ENCODE peak calls at places on chromosomes 1 and 21, in five cellular contexts. One of them, this sample, is unnamed.

GRCh38 chr1:81472387-81472786 is 328.3 kb upstream of the ADGRL2 start:
- DNase-seq in pons: no peak
- DNase-seq in GM03348: no peak
- DNase-seq in glutamatergic neuron: no peak
- DNase-seq in activated T-cell treated with anti-CD3 and anti-CD28 coated beads, Interleukin-2, amount 50 U/mL, for 1 hour: no peak
- DNase-seq in this sample: no peak

GRCh38 chr1:110515896-110516295 is 3.1 kb downstream of the KCNA10 start:
- DNase-seq in GM03348: no peak
- DNase-seq in glutamatergic neuron: no peak
- DNase-seq in activated T-cell treated with anti-CD3 and anti-CD28 coated beads, Interleukin-2, amount 50 U/mL, for 1 hour: no peak
- DNase-seq in pons: no peak
- DNase-seq in this sample: no peak

GRCh38 chr1:49060766-49061165 is 284.1 kb upstream of the BEND5 start:
- DNase-seq in GM03348: peak
- DNase-seq in activated T-cell treated with anti-CD3 and anti-CD28 coated beads, Interleukin-2, amount 50 U/mL, for 1 hour: no peak
- DNase-seq in pons: no peak
- DNase-seq in glutamatergic neuron: no peak
- DNase-seq in this sample: no peak

GRCh38 chr1:6035265-6035664 is 10.4 kb upstream of the KCNAB2 start:
- DNase-seq in glutamatergic neuron: no peak
- DNase-seq in GM03348: no peak
- DNase-seq in pons: no peak
- DNase-seq in activated T-cell treated with anti-CD3 and anti-CD28 coated beads, Interleukin-2, amount 50 U/mL, for 1 hour: no peak
- DNase-seq in this sample: no peak

GRCh38 chr21:45940621-45941337 is 40.8 kb upstream of the COL6A1 start:
- DNase-seq in pons: no peak
- DNase-seq in glutamatergic neuron: no peak
- DNase-seq in GM03348: no peak
- DNase-seq in activated T-cell treated with anti-CD3 and anti-CD28 coated beads, Interleukin-2, amount 50 U/mL, for 1 hour: no peak
- DNase-seq in this sample: no peak

GRCh38 chr1:36859926-36860325 is 174.4 kb downstream of the GRIK3 start:
- DNase-seq in glutamatergic neuron: no peak
- DNase-seq in GM03348: no peak
- DNase-seq in pons: no peak
- DNase-seq in activated T-cell treated with anti-CD3 and anti-CD28 coated beads, Interleukin-2, amount 50 U/mL, for 1 hour: no peak
- DNase-seq in this sample: no peak

GRCh38 chr1:187621961-187622360 is 793.2 kb downstream of the PLA2G4A start:
- DNase-seq in GM03348: no peak
- DNase-seq in glutamatergic neuron: no peak
- DNase-seq in pons: peak
- DNase-seq in activated T-cell treated with anti-CD3 and anti-CD28 coated beads, Interleukin-2, amount 50 U/mL, for 1 hour: no peak
- DNase-seq in this sample: no peak

GRCh38 chr1:118809586-118809985 is 178.6 kb downstream of the TBX15 start:
- DNase-seq in glutamatergic neuron: no peak
- DNase-seq in activated T-cell treated with anti-CD3 and anti-CD28 coated beads, Interleukin-2, amount 50 U/mL, for 1 hour: no peak
- DNase-seq in pons: no peak
- DNase-seq in GM03348: no peak
- DNase-seq in this sample: no peak

GRCh38 chr1:180918519-180918918 is 5.8 kb downstream of the KIAA1614 start:
- DNase-seq in pons: no peak
- DNase-seq in GM03348: no peak
- DNase-seq in glutamatergic neuron: no peak
- DNase-seq in activated T-cell treated with anti-CD3 and anti-CD28 coated beads, Interleukin-2, amount 50 U/mL, for 1 hour: no peak
- DNase-seq in this sample: no peak

This sample was measured in activated T-helper 2 cell treated with anti-CD3 and anti-CD28 coated beads, Interferon-gamma antibody, Interleukin-2, Interleukin-4, amounts not matched to agents 10 μg/mL and 5 μg/mL and 100 μg/mL, durations not matched to agents 14 hours and 24 hours and 36 hours.